ENCODE peak calls at places on chromosomes 5 and 9, in nine cellular contexts. One of them, this sample, is unnamed.
A peak's percentile ranks its signal among the peaks of the same experiment; 100 is the strongest.

GRCh38 chr9:84926793-84927192 is 257.3 kb downstream of the NTRK2 start:
- DNase-seq in A673: no peak
- DNase-seq in pancreas: no peak
- DNase-seq in tibial nerve: no peak
- DNase-seq in astrocyte: no peak
- DNase-seq in WERI-Rb-1: no peak
- DNase-seq in cardiac muscle cell: no peak
- DNase-seq in endodermal cell: no peak
- DNase-seq in colonic mucosa: no peak
- DNase-seq in this sample: no peak

GRCh38 chr5:16076657-16077056 is 102.9 kb downstream of the MARCHF11 start:
- DNase-seq in A673: no peak
- DNase-seq in pancreas: no peak
- DNase-seq in tibial nerve: no peak
- DNase-seq in astrocyte: no peak
- DNase-seq in WERI-Rb-1: no peak
- DNase-seq in cardiac muscle cell: no peak
- DNase-seq in endodermal cell: no peak
- DNase-seq in colonic mucosa: no peak
- DNase-seq in this sample: no peak

GRCh38 chr5:74555991-74556390 is 84.5 kb downstream of the ENC1 start:
- DNase-seq in A673: peak; percentile 78
- DNase-seq in pancreas: no peak
- DNase-seq in tibial nerve: no peak
- DNase-seq in astrocyte: no peak
- DNase-seq in WERI-Rb-1: no peak
- DNase-seq in cardiac muscle cell: no peak
- DNase-seq in endodermal cell: peak; percentile 79
- DNase-seq in colonic mucosa: no peak
- DNase-seq in this sample: no peak

GRCh38 chr9:116204252-116204882 is 50.8 kb downstream of the PAPPA start:
- DNase-seq in A673: no peak
- DNase-seq in pancreas: no peak
- DNase-seq in tibial nerve: no peak
- DNase-seq in astrocyte: no peak
- DNase-seq in WERI-Rb-1: no peak
- DNase-seq in cardiac muscle cell: no peak
- DNase-seq in endodermal cell: no peak
- DNase-seq in colonic mucosa: no peak
- DNase-seq in this sample: no peak

GRCh38 chr5:39399135-39400036 is 25.4 kb downstream of the DAB2 start:
- DNase-seq in A673: peak; percentile 94
- DNase-seq in pancreas: no peak
- DNase-seq in tibial nerve: peak; percentile 66
- DNase-seq in astrocyte: peak; percentile 98
- DNase-seq in WERI-Rb-1: no peak
- DNase-seq in cardiac muscle cell: no peak
- DNase-seq in endodermal cell: no peak
- DNase-seq in colonic mucosa: no peak
- DNase-seq in this sample: no peak

GRCh38 chr5:87302061-87302460 is 34.4 kb downstream of the RASA1 start:
- DNase-seq in A673: no peak
- DNase-seq in pancreas: no peak
- DNase-seq in tibial nerve: no peak
- DNase-seq in astrocyte: peak; percentile 49
- DNase-seq in WERI-Rb-1: no peak
- DNase-seq in cardiac muscle cell: no peak
- DNase-seq in endodermal cell: no peak
- DNase-seq in colonic mucosa: no peak
- DNase-seq in this sample: no peak

GRCh38 chr5:126811515-126812198 is 34.7 kb downstream of the LMNB1 start:
- DNase-seq in A673: no peak
- DNase-seq in pancreas: no peak
- DNase-seq in tibial nerve: no peak
- DNase-seq in astrocyte: peak; percentile 86
- DNase-seq in WERI-Rb-1: no peak
- DNase-seq in cardiac muscle cell: no peak
- DNase-seq in endodermal cell: no peak
- DNase-seq in colonic mucosa: no peak
- DNase-seq in this sample: no peak

GRCh38 chr5:66329078-66329477 is 185.0 kb downstream of the SREK1 start:
- DNase-seq in A673: no peak
- DNase-seq in pancreas: no peak
- DNase-seq in tibial nerve: no peak
- DNase-seq in astrocyte: no peak
- DNase-seq in WERI-Rb-1: no peak
- DNase-seq in cardiac muscle cell: no peak
- DNase-seq in endodermal cell: no peak
- DNase-seq in colonic mucosa: no peak
- DNase-seq in this sample: no peak

GRCh38 chr9:93670208-93671029 is 94.0 kb downstream of the PHF2 start:
- DNase-seq in A673: peak; percentile 82
- DNase-seq in pancreas: no peak
- DNase-seq in tibial nerve: no peak
- DNase-seq in astrocyte: no peak
- DNase-seq in WERI-Rb-1: peak; percentile 10
- DNase-seq in cardiac muscle cell: peak; percentile 14
- DNase-seq in endodermal cell: peak; percentile 29
- DNase-seq in colonic mucosa: peak; percentile 11
- DNase-seq in this sample: peak; percentile 65

GRCh38 chr5:99099691-99100090 is 170.9 kb upstream of the CHD1 start:
- DNase-seq in A673: no peak
- DNase-seq in pancreas: no peak
- DNase-seq in tibial nerve: no peak
- DNase-seq in astrocyte: no peak
- DNase-seq in WERI-Rb-1: no peak
- DNase-seq in cardiac muscle cell: no peak
- DNase-seq in endodermal cell: peak; percentile 87
- DNase-seq in colonic mucosa: no peak
- DNase-seq in this sample: no peak

GRCh38 chr9:35728041-35728971 is 3.7 kb downstream of the TLN1 start:
- DNase-seq in A673: no peak
- DNase-seq in pancreas: no peak
- DNase-seq in tibial nerve: peak; percentile 67
- DNase-seq in astrocyte: peak; percentile 86
- DNase-seq in WERI-Rb-1: no peak
- DNase-seq in cardiac muscle cell: peak; percentile 90
- DNase-seq in endodermal cell: peak; percentile 80
- DNase-seq in colonic mucosa: peak; percentile 65
- DNase-seq in this sample: peak; percentile 93

GRCh38 chr9:135957431-135957830 is 3.7 kb downstream of the UBAC1 start:
- DNase-seq in A673: no peak
- DNase-seq in pancreas: no peak
- DNase-seq in tibial nerve: no peak
- DNase-seq in astrocyte: no peak
- DNase-seq in WERI-Rb-1: no peak
- DNase-seq in cardiac muscle cell: no peak
- DNase-seq in endodermal cell: no peak
- DNase-seq in colonic mucosa: no peak
- DNase-seq in this sample: no peak

GRCh38 chr5:43563321-43563720 is 6.4 kb upstream of the PAIP1 start:
- DNase-seq in A673: no peak
- DNase-seq in pancreas: no peak
- DNase-seq in tibial nerve: no peak
- DNase-seq in astrocyte: peak; percentile 24
- DNase-seq in WERI-Rb-1: no peak
- DNase-seq in cardiac muscle cell: no peak
- DNase-seq in endodermal cell: no peak
- DNase-seq in colonic mucosa: no peak
- DNase-seq in this sample: no peak

GRCh38 chr5:145887976-145888574 is 15.3 kb upstream of the GRXCR2 start:
- DNase-seq in A673: peak; percentile 85
- DNase-seq in pancreas: peak; percentile 16
- DNase-seq in tibial nerve: peak; percentile 12
- DNase-seq in astrocyte: peak; percentile 37
- DNase-seq in WERI-Rb-1: peak; percentile 77
- DNase-seq in cardiac muscle cell: peak; percentile 63
- DNase-seq in endodermal cell: peak; percentile 88
- DNase-seq in colonic mucosa: peak; percentile 80
- DNase-seq in this sample: no peak

GRCh38 chr5:11692636-11693035 is 211.6 kb downstream of the CTNND2 start:
- DNase-seq in A673: no peak
- DNase-seq in pancreas: no peak
- DNase-seq in tibial nerve: no peak
- DNase-seq in astrocyte: no peak
- DNase-seq in WERI-Rb-1: no peak
- DNase-seq in cardiac muscle cell: no peak
- DNase-seq in endodermal cell: no peak
- DNase-seq in colonic mucosa: no peak
- DNase-seq in this sample: no peak

GRCh38 chr5:59124983-59125960 is 542.4 kb downstream of the RAB3C start:
- DNase-seq in A673: peak; percentile 88
- DNase-seq in pancreas: no peak
- DNase-seq in tibial nerve: no peak
- DNase-seq in astrocyte: no peak
- DNase-seq in WERI-Rb-1: peak; percentile 9
- DNase-seq in cardiac muscle cell: peak; percentile 27
- DNase-seq in endodermal cell: peak; percentile 57
- DNase-seq in colonic mucosa: no peak
- DNase-seq in this sample: no peak

GRCh38 chr5:33816791-33817190 is 75.0 kb downstream of the ADAMTS12 start:
- DNase-seq in A673: no peak
- DNase-seq in pancreas: no peak
- DNase-seq in tibial nerve: no peak
- DNase-seq in astrocyte: peak; percentile 70
- DNase-seq in WERI-Rb-1: no peak
- DNase-seq in cardiac muscle cell: no peak
- DNase-seq in endodermal cell: no peak
- DNase-seq in colonic mucosa: no peak
- DNase-seq in this sample: no peak

GRCh38 chr9:131815971-131816873 is 76.3 kb upstream of the RAPGEF1 start:
- DNase-seq in A673: no peak
- DNase-seq in pancreas: no peak
- DNase-seq in tibial nerve: no peak
- DNase-seq in astrocyte: no peak
- DNase-seq in WERI-Rb-1: no peak
- DNase-seq in cardiac muscle cell: no peak
- DNase-seq in endodermal cell: no peak
- DNase-seq in colonic mucosa: no peak
- DNase-seq in this sample: no peak

GRCh38 chr9:37148181-37148580 is 27.8 kb downstream of the ZCCHC7 start:
- DNase-seq in A673: no peak
- DNase-seq in pancreas: no peak
- DNase-seq in tibial nerve: no peak
- DNase-seq in astrocyte: no peak
- DNase-seq in WERI-Rb-1: no peak
- DNase-seq in cardiac muscle cell: no peak
- DNase-seq in endodermal cell: no peak
- DNase-seq in colonic mucosa: no peak
- DNase-seq in this sample: no peak

GRCh38 chr9:37149646-37150308 is 29.4 kb downstream of the ZCCHC7 start:
- DNase-seq in A673: peak; percentile 87
- DNase-seq in pancreas: no peak
- DNase-seq in tibial nerve: no peak
- DNase-seq in astrocyte: no peak
- DNase-seq in WERI-Rb-1: no peak
- DNase-seq in cardiac muscle cell: no peak
- DNase-seq in endodermal cell: no peak
- DNase-seq in colonic mucosa: no peak
- DNase-seq in this sample: no peak

GRCh38 chr9:37155601-37156000 is 35.2 kb downstream of the ZCCHC7 start:
- DNase-seq in A673: no peak
- DNase-seq in pancreas: no peak
- DNase-seq in tibial nerve: no peak
- DNase-seq in astrocyte: no peak
- DNase-seq in WERI-Rb-1: no peak
- DNase-seq in cardiac muscle cell: no peak
- DNase-seq in endodermal cell: no peak
- DNase-seq in colonic mucosa: no peak
- DNase-seq in this sample: no peak

GRCh38 chr9:37152365-37152764 is 32.0 kb downstream of the ZCCHC7 start:
- DNase-seq in A673: no peak
- DNase-seq in pancreas: no peak
- DNase-seq in tibial nerve: no peak
- DNase-seq in astrocyte: no peak
- DNase-seq in WERI-Rb-1: no peak
- DNase-seq in cardiac muscle cell: no peak
- DNase-seq in endodermal cell: no peak
- DNase-seq in colonic mucosa: no peak
- DNase-seq in this sample: no peak

GRCh38 chr9:37151802-37152201 is 31.4 kb downstream of the ZCCHC7 start:
- DNase-seq in A673: no peak
- DNase-seq in pancreas: no peak
- DNase-seq in tibial nerve: no peak
- DNase-seq in astrocyte: no peak
- DNase-seq in WERI-Rb-1: no peak
- DNase-seq in cardiac muscle cell: no peak
- DNase-seq in endodermal cell: no peak
- DNase-seq in colonic mucosa: no peak
- DNase-seq in this sample: no peak
- TF ChIP-seq CTCF in A673: no peak
- TF ChIP-seq CTCF in pancreas: no peak
- TF ChIP-seq CTCF in tibial nerve: no peak
- TF ChIP-seq CTCF in astrocyte: no peak
- TF ChIP-seq CTCF in WERI-Rb-1: no peak
- TF ChIP-seq CTCF in cardiac muscle cell: no peak
- TF ChIP-seq CTCF in endodermal cell: no peak
- TF ChIP-seq CTCF in colonic mucosa: no peak
- TF ChIP-seq CTCF in this sample: no peak

DNA sequence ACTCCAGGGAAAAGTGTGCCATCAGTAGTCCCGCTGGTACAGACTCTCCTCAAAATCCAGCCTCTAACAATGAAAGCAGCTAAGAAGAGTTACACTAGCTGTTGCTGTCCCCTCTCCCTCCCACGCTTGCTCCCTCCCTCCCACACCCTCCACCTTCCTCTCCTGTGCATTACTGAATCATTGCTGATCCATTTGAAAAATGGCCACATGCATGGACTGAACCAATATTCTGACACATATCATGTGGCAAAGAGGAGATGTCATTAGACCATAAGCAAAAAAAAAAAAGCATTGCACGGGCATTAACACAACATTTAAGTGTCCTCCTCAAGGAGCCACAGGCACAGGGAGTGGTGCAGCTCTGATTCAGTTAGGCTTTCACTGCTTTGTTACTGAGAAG is 37.9 kb downstream of the LHFPL2 start:
- DNase-seq in A673: no peak
- DNase-seq in pancreas: no peak
- DNase-seq in tibial nerve: no peak
- DNase-seq in astrocyte: peak; percentile 54
- DNase-seq in WERI-Rb-1: no peak
- DNase-seq in cardiac muscle cell: no peak
- DNase-seq in endodermal cell: no peak
- DNase-seq in colonic mucosa: no peak
- DNase-seq in this sample: no peak
- H3K27ac ChIP-seq in A673: no peak overlapping the region
- H3K27ac ChIP-seq in pancreas: no peak overlapping the region
- H3K27ac ChIP-seq in tibial nerve: no peak overlapping the region
- H3K27ac ChIP-seq in astrocyte: peak overlapping the region; percentile 74
- H3K27ac ChIP-seq in WERI-Rb-1: no peak overlapping the region
- H3K27ac ChIP-seq in cardiac muscle cell: peak overlapping the region; percentile 81
- H3K27ac ChIP-seq in endodermal cell: no peak overlapping the region
- H3K27ac ChIP-seq in colonic mucosa: peak overlapping the region; percentile 46
- H3K27ac ChIP-seq in this sample: peak overlapping the region; percentile 64

GRCh38 chr5:170353011-170353890 is 35.9 kb downstream of the KCNMB1 start:
- DNase-seq in A673: peak; percentile 88
- DNase-seq in pancreas: no peak
- DNase-seq in tibial nerve: no peak
- DNase-seq in astrocyte: no peak
- DNase-seq in WERI-Rb-1: no peak
- DNase-seq in cardiac muscle cell: peak; percentile 52
- DNase-seq in endodermal cell: peak; percentile 81
- DNase-seq in colonic mucosa: no peak
- DNase-seq in this sample: peak; percentile 68
- H3K4me3 ChIP-seq in A673: peak overlapping the region; percentile 48
- H3K4me3 ChIP-seq in pancreas: no peak overlapping the region
- H3K4me3 ChIP-seq in tibial nerve: no peak overlapping the region
- H3K4me3 ChIP-seq in astrocyte: no peak overlapping the region
- H3K4me3 ChIP-seq in WERI-Rb-1: no peak overlapping the region
- H3K4me3 ChIP-seq in cardiac muscle cell: no peak overlapping the region
- H3K4me3 ChIP-seq in endodermal cell: no peak overlapping the region
- H3K4me3 ChIP-seq in colonic mucosa: no peak overlapping the region
- H3K4me3 ChIP-seq in this sample: peak overlapping the region; percentile 58

GRCh38 chr9:77673912-77674791 is 26.0 kb upstream of the GNA14 start:
- DNase-seq in A673: no peak
- DNase-seq in pancreas: no peak
- DNase-seq in tibial nerve: no peak
- DNase-seq in astrocyte: no peak
- DNase-seq in WERI-Rb-1: no peak
- DNase-seq in cardiac muscle cell: no peak
- DNase-seq in endodermal cell: no peak
- DNase-seq in colonic mucosa: peak; percentile 28
- DNase-seq in this sample: no peak
- TF ChIP-seq CTCF in A673: no peak
- TF ChIP-seq CTCF in pancreas: no peak
- TF ChIP-seq CTCF in tibial nerve: no peak
- TF ChIP-seq CTCF in astrocyte: no peak
- TF ChIP-seq CTCF in WERI-Rb-1: no peak
- TF ChIP-seq CTCF in cardiac muscle cell: no peak
- TF ChIP-seq CTCF in endodermal cell: no peak
- TF ChIP-seq CTCF in colonic mucosa: no peak
- TF ChIP-seq CTCF in this sample: no peak

This sample was measured in coronary artery.